ENCODE peak calls at places on chromosomes 12 and 14, in four cellular contexts. K is CD8-positive, alpha-beta T cell; V is heart right ventricle; Q is pancreas. E is an unnamed sample. For H3K4me1, the result is how much of the 10 kb centered on the place peaks cover.

GRCh38 chr12:100826323-100826722 is 31.7 kb downstream of the ANO4 start:
- DNase-seq in V (peak), Q (peak), K (no peak), E (peak)

GRCh38 chr12:85803231-85803630 is 33.0 kb downstream of the RASSF9 start:
- DNase-seq in K (no peak), Q (no peak), V (no peak), E (no peak)

GRCh38 chr12:90908465-90908864 is 46.5 kb downstream of the CCER1 start:
- DNase-seq in V (no peak), K (no peak), Q (no peak), E (no peak)

GRCh38 chr14:74934476-74935339 is 11.6 kb upstream of the RPS6KL1 start:
- DNase-seq in K (no peak), V (no peak), Q (no peak), E (no peak)

GRCh38 chr14:50399251-50400032 is 2.8 kb upstream of the CDKL1 start:
- DNase-seq in V (no peak), Q (no peak), K (no peak), E (no peak)

GRCh38 chr12:7012024-7012607 is 6.2 kb downstream of the LPCAT3 start:
- DNase-seq in Q (no peak), K (no peak), V (no peak), E (no peak)

GRCh38 chr14:90453401-90453951 is 56.6 kb downstream of the CALM1 start:
- DNase-seq in Q (no peak), V (peak), K (no peak), E (no peak)

GRCh38 chr14:104361101-104361591 is 218.4 kb upstream of the C14orf180 start:
- DNase-seq in V (no peak), Q (peak), K (no peak), E (no peak)

DNA sequence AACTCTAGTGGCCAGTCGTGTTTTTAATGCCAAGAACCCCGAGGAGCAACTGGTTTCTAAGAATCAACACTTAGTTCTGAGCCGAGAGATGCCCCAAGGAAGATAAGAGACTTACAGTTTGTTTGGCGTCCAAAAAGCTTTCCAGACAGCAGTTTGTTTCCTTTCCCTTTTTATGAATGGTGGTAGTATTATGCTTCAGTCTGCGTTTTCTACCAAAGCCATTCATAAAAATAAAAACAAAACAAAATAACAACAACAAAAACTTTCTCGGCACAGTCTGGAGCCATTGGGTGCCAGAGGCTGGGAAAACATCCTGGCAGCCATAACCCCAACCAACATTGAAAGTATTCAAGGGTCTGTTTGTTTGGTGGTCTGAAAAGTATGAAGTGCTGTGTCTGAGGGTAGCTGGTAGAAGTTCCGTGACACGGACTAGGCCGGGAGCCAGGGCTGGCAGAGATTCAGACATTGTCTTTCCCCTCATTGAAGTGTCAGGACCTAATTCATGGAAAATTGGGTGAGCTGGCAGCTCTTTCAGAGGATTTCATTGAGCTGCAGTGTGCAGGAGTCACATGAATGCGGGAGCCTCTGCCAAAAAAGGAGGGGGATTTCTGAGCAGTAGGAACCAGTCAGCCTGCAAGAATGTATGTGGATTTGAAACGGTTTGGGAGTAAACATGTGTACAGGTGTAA is 124.2 kb downstream of the HMGA2 start:
- DNase-seq in K (no peak), Q (peak), V (peak), E (no peak)
- H3K4me3 ChIP-seq in K (no peak), Q (no peak), V (peak), E (no peak)

GRCh38 chr12:4116251-4117111 is 157.1 kb upstream of the CCND2 start:
- DNase-seq in Q (no peak), K (no peak), V (peak), E (no peak)
- H3K27ac ChIP-seq in Q (no peak), K (no peak), V (no peak), E (no peak)

GRCh38 chr12:71161575-71161974 is 3.8 kb upstream of the TSPAN8 start:
- DNase-seq in V (no peak), K (no peak), Q (no peak), E (no peak)

GRCh38 chr12:71160585-71160984 is 2.8 kb upstream of the TSPAN8 start:
- DNase-seq in K (no peak), Q (no peak), V (no peak), E (no peak)

GRCh38 chr12:71164166-71164876 is 6.5 kb upstream of the TSPAN8 start:
- DNase-seq in V (no peak), Q (no peak), K (no peak), E (no peak)

GRCh38 chr12:71164877-71165197 is 7.0 kb upstream of the TSPAN8 start:
- DNase-seq in Q (no peak), V (no peak), K (no peak), E (no peak)

GRCh38 chr12:71162832-71163711 is 5.3 kb upstream of the TSPAN8 start:
- DNase-seq in Q (no peak), K (no peak), V (no peak), E (no peak)
- H3K4me1 ChIP-seq in Q (half or more), K (under half), V (under half), E (under half)

DNA sequence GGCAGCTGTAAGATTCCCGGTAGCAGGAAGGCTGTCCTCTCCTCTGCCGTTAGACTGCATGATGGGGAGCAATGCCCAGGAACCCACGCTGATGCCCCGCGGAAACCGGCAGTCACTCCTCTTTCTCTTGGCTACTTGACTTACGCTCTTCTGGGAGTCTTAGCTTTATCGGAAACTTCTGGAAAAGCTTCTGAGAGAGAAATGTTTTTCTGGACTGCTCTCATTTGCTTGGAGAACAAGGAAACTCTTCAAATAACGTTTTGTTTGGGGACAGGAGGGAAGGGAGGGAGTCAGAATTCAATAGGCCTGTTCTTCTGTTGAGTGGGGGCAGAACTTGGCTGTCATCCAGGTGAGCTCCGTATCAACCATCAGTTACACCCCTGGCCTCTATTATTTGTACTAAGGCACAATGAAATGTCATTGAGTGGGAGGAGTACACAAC is 128.0 kb upstream of the MAX start:
- DNase-seq in K (no peak), V (peak), Q (no peak), E (no peak)
- H3K4me3 ChIP-seq in K (peak), V (peak), Q (no peak), E (peak)

DNA sequence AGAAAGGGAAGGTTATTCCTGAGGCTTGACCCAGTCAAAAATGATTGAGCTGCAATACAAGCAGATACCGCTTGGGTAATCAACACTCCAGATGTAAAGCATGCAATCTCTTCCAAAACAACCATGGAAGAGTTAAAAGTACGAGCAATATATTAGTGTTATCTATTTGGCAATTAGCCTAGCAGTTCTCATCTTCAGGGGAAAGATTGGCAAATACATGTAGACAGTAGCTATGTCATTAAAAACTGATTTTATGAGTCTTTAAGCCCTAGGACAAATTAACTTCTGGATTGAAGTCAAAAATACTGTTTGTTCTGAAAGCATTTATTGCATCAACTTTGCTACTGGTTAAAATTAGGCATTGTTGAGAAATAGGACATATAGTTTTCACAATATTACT is 9.3 kb upstream of the GYS2 start:
- DNase-seq in Q (no peak), K (no peak), V (no peak), E (no peak)
- H3K27ac ChIP-seq in Q (no peak), K (peak), V (no peak), E (peak)

DNA sequence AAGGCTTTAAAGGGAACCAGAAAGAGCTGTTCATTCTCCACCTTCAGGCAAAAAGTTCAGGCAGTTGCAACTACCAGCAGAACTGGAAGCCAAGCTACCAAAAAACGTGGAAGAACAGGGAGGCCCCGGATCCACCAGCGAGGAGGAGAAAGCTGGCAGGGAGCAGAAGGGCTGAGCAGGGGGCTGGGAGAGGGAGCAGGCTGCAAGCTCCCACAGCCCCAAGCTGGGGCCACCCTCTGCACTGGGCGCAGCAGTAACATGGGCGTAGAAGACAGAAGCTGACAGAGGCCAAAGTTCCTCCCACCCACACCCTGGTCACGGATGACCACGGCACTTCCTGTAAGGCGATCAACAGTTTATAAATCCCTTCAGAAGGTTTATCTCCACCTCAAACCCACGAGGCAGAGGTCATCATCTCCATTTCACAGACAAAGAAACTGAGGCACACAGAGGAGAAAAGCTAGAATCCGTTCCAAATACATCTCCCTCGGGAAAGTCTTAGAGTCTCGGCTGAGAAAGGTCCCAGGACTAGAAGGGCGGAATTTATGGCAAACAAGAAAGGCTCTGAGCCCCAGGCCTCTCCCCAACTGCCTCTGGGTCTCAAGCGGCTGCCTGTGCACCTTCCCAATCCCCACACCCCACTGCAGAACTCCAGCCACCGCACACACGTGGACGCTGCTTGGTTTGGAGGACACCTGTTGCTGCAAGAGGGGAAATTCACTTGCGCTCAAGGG is 1.8 kb downstream of the CCDC85C start:
- DNase-seq in Q (no peak), K (no peak), V (peak), E (no peak)
- H3K4me1 ChIP-seq in Q (under half), K (under half), V (half or more), E (under half)

GRCh38 chr12:13668880-13669279 is 312.5 kb downstream of the GRIN2B start:
- DNase-seq in V (no peak), K (no peak), Q (no peak), E (no peak)
- H3K4me3 ChIP-seq in V (no peak), K (no peak), Q (no peak), E (no peak)

GRCh38 chr14:68466491-68466977 is 326.3 kb downstream of the ZFP36L1 start:
- DNase-seq in Q (no peak), K (no peak), V (no peak), E (no peak)
- H3K27ac ChIP-seq in Q (peak), K (no peak), V (no peak), E (no peak)

E was measured in CD4-positive, CD25-positive, alpha-beta regulatory T cell.